ENCODE peak calls at places on chromosomes 6 and 20, in nine cellular contexts. One of them, this sample, is unnamed.
A peak's percentile ranks its signal among the peaks of the same experiment; 100 is the strongest.

GRCh38 chr20:45308078-45308778 is at the start of gene MATN4:
- DNase-seq in IMR-90: no peak
- DNase-seq in lung: peak; percentile 67
- DNase-seq in gastrocnemius medialis: no peak
- DNase-seq in transverse colon: peak; percentile 56
- DNase-seq in mammary epithelial cell: no peak
- DNase-seq in ascending aorta: no peak
- DNase-seq in fibroblast of lung: no peak
- DNase-seq in BJ: no peak
- DNase-seq in this sample: peak; percentile 40

GRCh38 chr6:36912583-36912982 is 26.8 kb downstream of the C6orf89 start:
- DNase-seq in fibroblast of lung: peak; percentile 91
- DNase-seq in gastrocnemius medialis: no peak
- DNase-seq in mammary epithelial cell: peak; percentile 98
- DNase-seq in BJ: peak; percentile 84
- DNase-seq in lung: no peak
- DNase-seq in transverse colon: peak; percentile 14
- DNase-seq in ascending aorta: no peak
- DNase-seq in IMR-90: peak; percentile 89
- DNase-seq in this sample: peak; percentile 91

GRCh38 chr6:113630365-113630737 is 226.8 kb upstream of the MARCKS start:
- DNase-seq in gastrocnemius medialis: no peak
- DNase-seq in ascending aorta: no peak
- DNase-seq in BJ: no peak
- DNase-seq in mammary epithelial cell: peak; percentile 73
- DNase-seq in transverse colon: no peak
- DNase-seq in fibroblast of lung: peak; percentile 35
- DNase-seq in IMR-90: peak; percentile 88
- DNase-seq in lung: no peak
- DNase-seq in this sample: peak; percentile 81

GRCh38 chr20:4656491-4656890 is 65.2 kb upstream of the PRND start:
- DNase-seq in BJ: no peak
- DNase-seq in gastrocnemius medialis: no peak
- DNase-seq in lung: no peak
- DNase-seq in IMR-90: peak; percentile 4
- DNase-seq in ascending aorta: no peak
- DNase-seq in fibroblast of lung: no peak
- DNase-seq in mammary epithelial cell: no peak
- DNase-seq in transverse colon: no peak
- DNase-seq in this sample: no peak

GRCh38 chr6:95280690-95281273 is 296.6 kb upstream of the MANEA start:
- DNase-seq in transverse colon: no peak
- DNase-seq in fibroblast of lung: peak; percentile 1
- DNase-seq in ascending aorta: no peak
- DNase-seq in gastrocnemius medialis: no peak
- DNase-seq in IMR-90: peak; percentile 36
- DNase-seq in BJ: no peak
- DNase-seq in mammary epithelial cell: no peak
- DNase-seq in lung: no peak
- DNase-seq in this sample: peak; percentile 31

GRCh38 chr20:31570735-31571617 is 34.1 kb upstream of the ID1 start:
- DNase-seq in gastrocnemius medialis: no peak
- DNase-seq in ascending aorta: peak; percentile 70
- DNase-seq in fibroblast of lung: peak; percentile 70
- DNase-seq in mammary epithelial cell: no peak
- DNase-seq in lung: no peak
- DNase-seq in transverse colon: peak; percentile 25
- DNase-seq in BJ: peak; percentile 54
- DNase-seq in IMR-90: no peak
- DNase-seq in this sample: no peak

GRCh38 chr6:167108278-167108677 is 14.6 kb upstream of the CCR6 start:
- DNase-seq in mammary epithelial cell: no peak
- DNase-seq in ascending aorta: no peak
- DNase-seq in lung: no peak
- DNase-seq in transverse colon: no peak
- DNase-seq in BJ: no peak
- DNase-seq in IMR-90: no peak
- DNase-seq in fibroblast of lung: no peak
- DNase-seq in gastrocnemius medialis: no peak
- DNase-seq in this sample: no peak

GRCh38 chr20:45010399-45010828 is 44.1 kb downstream of the STK4 start:
- DNase-seq in mammary epithelial cell: peak; percentile 90
- DNase-seq in BJ: peak; percentile 62
- DNase-seq in ascending aorta: no peak
- DNase-seq in gastrocnemius medialis: no peak
- DNase-seq in fibroblast of lung: peak; percentile 88
- DNase-seq in lung: no peak
- DNase-seq in IMR-90: peak; percentile 95
- DNase-seq in transverse colon: no peak
- DNase-seq in this sample: peak; percentile 70

GRCh38 chr6:24796616-24797290 is 2.0 kb downstream of the ARMH2 start:
- DNase-seq in BJ: no peak
- DNase-seq in gastrocnemius medialis: no peak
- DNase-seq in ascending aorta: no peak
- DNase-seq in mammary epithelial cell: peak; percentile 11
- DNase-seq in lung: no peak
- DNase-seq in transverse colon: no peak
- DNase-seq in IMR-90: no peak
- DNase-seq in fibroblast of lung: peak; percentile 32
- DNase-seq in this sample: no peak

DNA sequence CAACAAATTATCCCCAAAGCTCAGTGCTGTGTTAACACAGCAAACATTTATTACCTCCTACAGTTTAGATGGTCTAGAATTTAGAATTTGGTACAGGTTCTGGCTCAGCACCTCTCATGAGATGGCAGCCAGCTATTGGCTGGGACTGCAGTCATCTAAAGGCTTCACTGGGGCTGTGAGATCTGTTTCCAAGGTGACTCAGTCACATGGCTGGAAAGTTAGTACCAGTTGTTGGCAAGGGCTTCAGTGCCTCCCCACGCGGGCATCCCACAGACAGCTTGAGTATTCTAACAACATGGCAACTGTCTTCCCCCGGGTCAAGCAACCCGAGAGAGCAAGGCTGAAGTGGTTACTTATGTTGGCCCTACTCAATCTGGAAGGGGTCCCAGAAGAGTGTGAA is 44.8 kb upstream of the F13A1 start:
- DNase-seq in ascending aorta: no peak
- DNase-seq in BJ: no peak
- DNase-seq in fibroblast of lung: no peak
- DNase-seq in IMR-90: no peak
- DNase-seq in lung: no peak
- DNase-seq in gastrocnemius medialis: no peak
- DNase-seq in transverse colon: no peak
- DNase-seq in mammary epithelial cell: no peak
- DNase-seq in this sample: no peak
- H3K4me3 ChIP-seq in ascending aorta: no peak overlapping the region
- H3K4me3 ChIP-seq in BJ: no peak overlapping the region
- H3K4me3 ChIP-seq in fibroblast of lung: no peak overlapping the region
- H3K4me3 ChIP-seq in IMR-90: no peak overlapping the region
- H3K4me3 ChIP-seq in lung: no peak overlapping the region
- H3K4me3 ChIP-seq in gastrocnemius medialis: no peak overlapping the region
- H3K4me3 ChIP-seq in transverse colon: no peak overlapping the region
- H3K4me3 ChIP-seq in mammary epithelial cell: no peak overlapping the region
- H3K4me3 ChIP-seq in this sample: no peak overlapping the region

GRCh38 chr20:54680439-54680838 is 205.0 kb downstream of the DOK5 start:
- DNase-seq in mammary epithelial cell: no peak
- DNase-seq in transverse colon: no peak
- DNase-seq in IMR-90: no peak
- DNase-seq in lung: no peak
- DNase-seq in fibroblast of lung: no peak
- DNase-seq in gastrocnemius medialis: no peak
- DNase-seq in BJ: no peak
- DNase-seq in ascending aorta: no peak
- DNase-seq in this sample: no peak

GRCh38 chr20:54681869-54682268 is 206.5 kb downstream of the DOK5 start:
- DNase-seq in BJ: no peak
- DNase-seq in lung: no peak
- DNase-seq in ascending aorta: no peak
- DNase-seq in gastrocnemius medialis: no peak
- DNase-seq in fibroblast of lung: no peak
- DNase-seq in IMR-90: no peak
- DNase-seq in transverse colon: no peak
- DNase-seq in mammary epithelial cell: no peak
- DNase-seq in this sample: no peak

DNA sequence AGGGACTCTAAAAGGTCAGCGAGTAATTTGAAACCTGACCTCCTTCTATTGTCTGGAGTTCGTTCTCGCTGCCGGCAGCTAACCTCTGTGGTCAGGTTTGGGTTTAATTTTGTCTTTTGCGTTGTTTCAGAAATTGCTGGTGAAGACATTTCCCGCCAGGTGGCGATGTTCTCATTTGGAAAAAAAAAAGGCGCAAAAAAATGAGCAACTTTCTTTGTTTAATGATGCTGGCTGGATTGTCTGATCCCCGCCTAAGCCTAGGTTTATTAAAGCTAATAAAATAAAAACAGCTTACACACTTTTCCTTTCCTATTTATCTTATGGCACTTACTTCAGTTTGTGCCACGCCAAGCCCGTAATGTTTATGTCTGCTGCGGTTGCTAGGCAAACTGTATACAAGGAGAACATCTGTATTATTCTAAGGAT is 205.5 kb downstream of the DOK5 start:
- DNase-seq in ascending aorta: no peak
- DNase-seq in IMR-90: peak; percentile 35
- DNase-seq in transverse colon: peak; percentile 8
- DNase-seq in BJ: no peak
- DNase-seq in fibroblast of lung: peak; percentile 20
- DNase-seq in gastrocnemius medialis: no peak
- DNase-seq in lung: no peak
- DNase-seq in mammary epithelial cell: peak; percentile 10
- DNase-seq in this sample: peak; percentile 27
- TF ChIP-seq CTCF in ascending aorta: no peak
- TF ChIP-seq CTCF in IMR-90: peak; percentile 60
- TF ChIP-seq CTCF in transverse colon: peak; percentile 37
- TF ChIP-seq CTCF in BJ: peak; percentile 61
- TF ChIP-seq CTCF in fibroblast of lung: peak; percentile 60
- TF ChIP-seq CTCF in gastrocnemius medialis: no peak
- TF ChIP-seq CTCF in lung: no peak
- TF ChIP-seq CTCF in mammary epithelial cell: peak; percentile 47
- TF ChIP-seq CTCF in this sample: peak; percentile 63

DNA sequence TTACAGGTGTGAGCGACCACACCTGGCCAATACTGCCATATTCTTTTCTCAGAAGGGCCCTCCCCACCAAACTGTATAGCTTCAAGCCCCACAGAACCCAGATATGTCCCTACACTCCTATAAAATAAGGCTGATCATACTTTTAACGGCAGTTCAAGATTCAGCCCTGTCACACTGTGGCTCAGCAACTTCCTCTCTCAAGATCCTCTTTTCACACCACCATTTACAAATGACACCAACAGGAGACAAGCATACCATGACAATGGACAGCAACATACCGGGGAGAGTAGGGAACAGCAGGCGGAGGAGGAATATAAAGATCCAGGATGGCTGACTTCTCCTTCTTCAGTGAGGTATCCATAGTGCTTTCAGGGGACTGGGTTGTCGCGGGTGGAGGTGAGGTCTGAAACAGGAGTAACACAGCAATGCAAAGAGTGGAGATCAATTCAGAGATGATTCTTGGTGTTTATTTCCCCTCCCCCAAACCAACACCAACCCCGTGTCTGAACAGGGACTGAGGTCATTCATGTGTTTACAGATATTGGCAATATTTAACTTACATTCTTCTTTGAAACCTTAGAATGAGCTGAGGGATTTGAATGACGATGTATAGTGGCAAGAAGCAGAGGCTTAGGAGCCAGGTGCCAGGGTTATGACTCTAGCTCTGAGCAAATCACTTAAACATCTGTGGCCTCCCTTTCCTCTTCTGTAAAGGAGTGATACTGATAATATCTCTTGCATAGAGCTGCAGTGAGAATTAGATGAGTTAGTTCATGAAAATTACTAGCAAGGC is 57.6 kb upstream of the IPCEF1 start:
- DNase-seq in mammary epithelial cell: peak; percentile 5
- DNase-seq in ascending aorta: no peak
- DNase-seq in fibroblast of lung: peak; percentile 83
- DNase-seq in BJ: no peak
- DNase-seq in lung: no peak
- DNase-seq in IMR-90: peak; percentile 89
- DNase-seq in gastrocnemius medialis: no peak
- DNase-seq in transverse colon: no peak
- DNase-seq in this sample: peak; percentile 32
- H3K36me3 ChIP-seq in mammary epithelial cell: no peaks in the 10 kb centered on the region
- H3K36me3 ChIP-seq in ascending aorta: peaks cover 32% of the 10 kb centered on the region
- H3K36me3 ChIP-seq in fibroblast of lung: no peaks in the 10 kb centered on the region
- H3K36me3 ChIP-seq in BJ: peaks cover 4% of the 10 kb centered on the region
- H3K36me3 ChIP-seq in lung: no peaks in the 10 kb centered on the region
- H3K36me3 ChIP-seq in IMR-90: peaks cover 25% of the 10 kb centered on the region
- H3K36me3 ChIP-seq in gastrocnemius medialis: no peaks in the 10 kb centered on the region
- H3K36me3 ChIP-seq in transverse colon: no peaks in the 10 kb centered on the region
- H3K36me3 ChIP-seq in this sample: no peaks in the 10 kb centered on the region

GRCh38 chr6:31795616-31796298 is at the start of gene VARS1:
- DNase-seq in lung: peak; percentile 93
- DNase-seq in IMR-90: peak; percentile 84
- DNase-seq in mammary epithelial cell: peak; percentile 84
- DNase-seq in gastrocnemius medialis: peak; percentile 86
- DNase-seq in ascending aorta: peak; percentile 94
- DNase-seq in BJ: no peak
- DNase-seq in transverse colon: peak; percentile 96
- DNase-seq in fibroblast of lung: peak; percentile 86
- DNase-seq in this sample: peak; percentile 77

GRCh38 chr6:31796993-31797385 is 1.4 kb upstream of the VARS1 start:
- DNase-seq in ascending aorta: no peak
- DNase-seq in BJ: no peak
- DNase-seq in fibroblast of lung: no peak
- DNase-seq in mammary epithelial cell: peak; percentile 40
- DNase-seq in lung: no peak
- DNase-seq in IMR-90: no peak
- DNase-seq in gastrocnemius medialis: no peak
- DNase-seq in transverse colon: no peak
- DNase-seq in this sample: peak; percentile 47

GRCh38 chr6:31794866-31795615 is 511 bp downstream of the VARS1 start:
- DNase-seq in transverse colon: no peak
- DNase-seq in fibroblast of lung: peak; percentile 52
- DNase-seq in gastrocnemius medialis: no peak
- DNase-seq in lung: no peak
- DNase-seq in BJ: no peak
- DNase-seq in IMR-90: no peak
- DNase-seq in ascending aorta: no peak
- DNase-seq in mammary epithelial cell: no peak
- DNase-seq in this sample: no peak

GRCh38 chr6:31799781-31800180 is 4.2 kb upstream of the VARS1 start:
- DNase-seq in mammary epithelial cell: no peak
- DNase-seq in fibroblast of lung: peak; percentile 45
- DNase-seq in gastrocnemius medialis: no peak
- DNase-seq in transverse colon: no peak
- DNase-seq in lung: no peak
- DNase-seq in IMR-90: no peak
- DNase-seq in BJ: no peak
- DNase-seq in ascending aorta: peak; percentile 82
- DNase-seq in this sample: no peak

DNA sequence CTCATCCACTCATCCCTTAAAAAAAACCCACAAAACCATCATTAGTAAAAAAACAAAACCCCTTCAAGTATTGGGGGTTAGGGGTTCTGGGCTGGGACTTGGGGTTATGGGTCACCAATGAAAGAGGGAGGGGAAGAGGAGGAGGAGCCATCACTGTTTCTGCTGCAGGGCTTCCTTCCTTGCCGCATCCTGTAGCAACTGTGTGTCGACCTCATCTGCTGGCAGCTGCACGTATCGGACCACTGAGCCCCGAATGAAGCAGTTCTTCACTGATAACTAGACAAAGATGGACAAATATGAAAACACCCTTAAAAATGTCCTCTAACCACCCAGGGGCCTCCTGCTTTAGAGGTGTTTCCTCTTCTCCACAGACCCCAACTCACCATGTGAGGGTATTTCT is 2.1 kb upstream of the VARS1 start:
- DNase-seq in BJ: no peak
- DNase-seq in mammary epithelial cell: no peak
- DNase-seq in gastrocnemius medialis: no peak
- DNase-seq in IMR-90: no peak
- DNase-seq in ascending aorta: no peak
- DNase-seq in fibroblast of lung: no peak
- DNase-seq in lung: no peak
- DNase-seq in transverse colon: peak; percentile 28
- DNase-seq in this sample: no peak
- H3K4me3 ChIP-seq in BJ: no peak overlapping the region
- H3K4me3 ChIP-seq in mammary epithelial cell: no peak overlapping the region
- H3K4me3 ChIP-seq in gastrocnemius medialis: no peak overlapping the region
- H3K4me3 ChIP-seq in IMR-90: no peak overlapping the region
- H3K4me3 ChIP-seq in ascending aorta: no peak overlapping the region
- H3K4me3 ChIP-seq in fibroblast of lung: no peak overlapping the region
- H3K4me3 ChIP-seq in lung: no peak overlapping the region
- H3K4me3 ChIP-seq in transverse colon: no peak overlapping the region
- H3K4me3 ChIP-seq in this sample: no peak overlapping the region

This sample was measured in bronchial epithelial cell.